ENCODE peak calls at places on chromosome 1, in four cellular contexts. M is mammary epithelial cell, O is neuronal stem cell, K is gastrocnemius medialis. V is an unnamed sample.

GRCh38 chr1:151790940-151791651 is 796 bp upstream of the TDRKH start:
- DNase-seq in M (peak), O (no peak), K (no peak), V (no peak)

GRCh38 chr1:21297975-21298374 is 7.7 kb upstream of the ECE1 start:
- DNase-seq in M (no peak), O (no peak), K (peak), V (no peak)

GRCh38 chr1:177817969-177818872 is 151.6 kb downstream of the SEC16B start:
- DNase-seq in M (no peak), O (no peak), K (no peak), V (no peak)

GRCh38 chr1:245322673-245323072 is 167.9 kb downstream of the KIF26B start:
- DNase-seq in M (peak), O (no peak), K (no peak), V (no peak)

GRCh38 chr1:194297999-194298598 is 1111.7 kb upstream of the B3GALT2 start:
- DNase-seq in M (no peak), O (no peak), K (no peak), V (no peak)

GRCh38 chr1:94094466-94095111 is 26.4 kb downstream of the ABCA4 start:
- DNase-seq in M (no peak), O (no peak), K (peak), V (no peak)

GRCh38 chr1:111506561-111506960 is 3.1 kb upstream of the ADORA3 start:
- DNase-seq in M (no peak), O (no peak), K (no peak), V (no peak)

GRCh38 chr1:82538876-82539275 is 738.1 kb downstream of the ADGRL2 start:
- DNase-seq in M (peak), O (no peak), K (no peak), V (peak)

GRCh38 chr1:51488372-51489050 is 30.6 kb downstream of the EPS15 start:
- DNase-seq in M (peak), O (no peak), K (no peak), V (no peak)

GRCh38 chr1:168287237-168287664 is 6.6 kb downstream of the TBX19 start:
- DNase-seq in M (peak), O (no peak), K (no peak), V (no peak)

GRCh38 chr1:243917863-243918565 is 68.0 kb upstream of the AKT3 start:
- DNase-seq in M (no peak), O (no peak), K (no peak), V (no peak)

DNA sequence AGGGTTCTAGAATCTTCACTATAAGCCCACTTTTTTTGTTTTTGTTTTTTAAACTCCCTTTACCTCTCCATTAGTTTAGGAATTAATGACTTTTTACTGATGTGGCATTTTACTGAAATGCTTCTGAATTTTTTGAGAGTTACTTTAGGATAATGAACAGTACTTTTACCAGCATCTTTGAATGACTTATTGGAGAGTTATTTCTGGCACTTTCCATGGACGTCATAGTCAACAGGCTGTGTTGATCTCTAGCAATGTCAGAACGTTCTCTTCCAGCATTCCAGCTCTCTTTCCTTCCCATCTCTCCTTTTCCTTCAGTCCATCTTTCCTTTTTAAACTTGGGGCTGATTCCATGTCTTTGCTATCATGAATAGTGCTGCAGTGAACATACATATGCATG is 48.5 kb downstream of the CLIC4 start:
- DNase-seq in M (no peak), O (no peak), K (no peak), V (peak)
- H3K4me3 ChIP-seq in M (no peak), O (no peak), K (no peak), V (no peak)

GRCh38 chr1:36329817-36330216 is 6.4 kb upstream of the EVA1B start:
- DNase-seq in M (no peak), O (no peak), K (no peak), V (no peak)
- H3K4me3 ChIP-seq in M (no peak), O (no peak), K (no peak), V (no peak)

DNA sequence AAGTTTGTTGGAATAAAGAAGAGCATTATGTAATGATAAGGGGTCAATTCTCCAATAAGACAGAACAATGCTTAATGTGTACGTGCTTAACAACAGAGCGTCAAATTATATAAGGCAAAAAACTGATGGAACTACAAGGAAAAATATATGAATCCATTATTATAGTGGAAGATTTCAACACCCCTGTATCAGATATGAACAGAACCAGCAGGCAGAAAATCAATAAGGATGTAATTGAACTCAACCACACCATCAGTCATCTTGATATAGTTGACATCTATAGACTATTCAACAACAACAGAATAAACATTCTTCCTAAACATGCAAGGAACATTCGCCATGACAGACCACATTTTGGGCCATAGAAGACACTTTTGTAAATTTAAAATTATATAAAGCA is 3.6 kb upstream of the CDC73 start:
- DNase-seq in M (no peak), O (no peak), K (no peak), V (no peak)
- H3K4me3 ChIP-seq in M (no peak), O (no peak), K (no peak), V (no peak)

GRCh38 chr1:89986020-89986419 is 8.9 kb upstream of the ZNF326 start:
- DNase-seq in M (no peak), O (no peak), K (no peak), V (no peak)

GRCh38 chr1:89975540-89976125 is 19.3 kb upstream of the ZNF326 start:
- DNase-seq in M (no peak), O (no peak), K (no peak), V (no peak)

GRCh38 chr1:89978763-89979162 is 16.1 kb upstream of the ZNF326 start:
- DNase-seq in M (no peak), O (no peak), K (no peak), V (no peak)

GRCh38 chr1:89974701-89975470 is 20.0 kb upstream of the ZNF326 start:
- DNase-seq in M (peak), O (no peak), K (no peak), V (no peak)

GRCh38 chr1:89980605-89981004 is 14.3 kb upstream of the ZNF326 start:
- DNase-seq in M (peak), O (no peak), K (no peak), V (no peak)
- H3K4me3 ChIP-seq in M (no peak), O (no peak), K (no peak), V (no peak)

GRCh38 chr1:3650248-3651010 is 526 bp upstream of the WRAP73 start:
- DNase-seq in M (no peak), O (no peak), K (no peak), V (no peak)
- H3K4me3 ChIP-seq in M (no peak), O (peak), K (peak), V (no peak)

GRCh38 chr1:115136106-115136505 is 46.8 kb upstream of the TSPAN2 start:
- DNase-seq in M (peak), O (no peak), K (no peak), V (no peak)

GRCh38 chr1:115133440-115133839 is 44.1 kb upstream of the TSPAN2 start:
- DNase-seq in M (no peak), O (no peak), K (no peak), V (no peak)

GRCh38 chr1:115134850-115135484 is 45.7 kb upstream of the TSPAN2 start:
- DNase-seq in M (peak), O (no peak), K (no peak), V (peak)

GRCh38 chr1:115135681-115136080 is 46.4 kb upstream of the TSPAN2 start:
- DNase-seq in M (no peak), O (no peak), K (no peak), V (no peak)

GRCh38 chr1:115134231-115134630 is 44.9 kb upstream of the TSPAN2 start:
- DNase-seq in M (no peak), O (no peak), K (peak), V (no peak)
- H3K4me3 ChIP-seq in M (no peak), O (no peak), K (no peak), V (no peak)

GRCh38 chr1:23800396-23801337 is at the start of gene GALE:
- DNase-seq in M (peak), O (peak), K (peak), V (peak)

GRCh38 chr1:23799570-23800395 is 771 bp downstream of the GALE start:
- DNase-seq in M (peak), O (peak), K (no peak), V (no peak)

GRCh38 chr1:23803674-23804073 is 3.1 kb upstream of the GALE start:
- DNase-seq in M (no peak), O (no peak), K (no peak), V (no peak)

GRCh38 chr1:23801338-23801748 is 789 bp upstream of the GALE start:
- DNase-seq in M (no peak), O (no peak), K (peak), V (no peak)

DNA sequence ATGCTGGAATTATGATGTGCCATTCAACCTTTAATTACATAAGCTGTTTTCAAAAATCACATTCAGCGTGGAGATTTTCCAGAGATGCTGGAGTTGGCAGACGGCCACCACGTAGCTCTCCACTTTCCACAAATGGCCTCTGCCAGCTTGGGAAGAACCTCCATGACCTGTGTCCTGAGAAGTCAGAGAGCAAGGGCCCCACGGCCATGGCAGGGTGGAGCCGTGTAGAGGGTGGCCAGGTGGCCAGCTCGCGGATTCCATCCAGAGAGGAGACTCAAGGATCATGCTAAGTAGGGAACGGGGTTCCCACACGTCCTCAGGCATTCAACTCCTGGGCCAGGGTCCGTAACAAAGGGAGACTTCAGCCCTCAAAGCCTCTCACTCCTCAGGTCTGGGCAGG is 1.3 kb upstream of the GALE start:
- DNase-seq in M (no peak), O (no peak), K (no peak), V (no peak)
- H3K4me3 ChIP-seq in M (no peak), O (no peak), K (no peak), V (no peak)

V was measured in AG04449.